ENCODE peak calls at places on chromosome 15, in nine cellular contexts. One of them, this sample, is unnamed. For H3K27me3, the result is how much of the 10 kb centered on the place peaks cover.

GRCh38 chr15:70495988-70496387 is 267.4 kb downstream of the UACA start:
- DNase-seq in thoracic aorta: no peak
- DNase-seq in ovary: no peak
- DNase-seq in cardiac muscle cell: no peak
- DNase-seq in HCT116: no peak
- DNase-seq in H9: no peak
- DNase-seq in tibial artery: no peak
- DNase-seq in stomach: no peak
- DNase-seq in Peyer's patch: no peak
- DNase-seq in this sample: no peak

GRCh38 chr15:69557340-69558137 is 104.9 kb downstream of the RPLP1 start:
- DNase-seq in thoracic aorta: no peak
- DNase-seq in ovary: no peak
- DNase-seq in cardiac muscle cell: no peak
- DNase-seq in HCT116: peak
- DNase-seq in H9: no peak
- DNase-seq in tibial artery: no peak
- DNase-seq in stomach: peak
- DNase-seq in Peyer's patch: peak
- DNase-seq in this sample: no peak

GRCh38 chr15:39499701-39500100 is 81.2 kb upstream of the THBS1 start:
- DNase-seq in thoracic aorta: no peak
- DNase-seq in ovary: no peak
- DNase-seq in cardiac muscle cell: no peak
- DNase-seq in HCT116: no peak
- DNase-seq in H9: no peak
- DNase-seq in tibial artery: no peak
- DNase-seq in stomach: no peak
- DNase-seq in Peyer's patch: no peak
- DNase-seq in this sample: no peak

GRCh38 chr15:60635507-60636352 is 156.8 kb upstream of the ICE2 start:
- DNase-seq in thoracic aorta: no peak
- DNase-seq in ovary: no peak
- DNase-seq in cardiac muscle cell: no peak
- DNase-seq in HCT116: no peak
- DNase-seq in H9: no peak
- DNase-seq in tibial artery: no peak
- DNase-seq in stomach: no peak
- DNase-seq in Peyer's patch: no peak
- DNase-seq in this sample: no peak

GRCh38 chr15:67967871-67968423 is 86.2 kb upstream of the PIAS1 start:
- DNase-seq in thoracic aorta: peak
- DNase-seq in ovary: peak
- DNase-seq in cardiac muscle cell: peak
- DNase-seq in HCT116: no peak
- DNase-seq in H9: peak
- DNase-seq in tibial artery: peak
- DNase-seq in stomach: peak
- DNase-seq in Peyer's patch: peak
- DNase-seq in this sample: peak

GRCh38 chr15:92473784-92474183 is 80.1 kb downstream of the ST8SIA2 start:
- DNase-seq in thoracic aorta: no peak
- DNase-seq in ovary: no peak
- DNase-seq in cardiac muscle cell: no peak
- DNase-seq in HCT116: no peak
- DNase-seq in H9: peak
- DNase-seq in tibial artery: no peak
- DNase-seq in stomach: no peak
- DNase-seq in Peyer's patch: no peak
- DNase-seq in this sample: no peak

GRCh38 chr15:60519218-60519617 is 40.3 kb upstream of the ICE2 start:
- DNase-seq in thoracic aorta: no peak
- DNase-seq in ovary: no peak
- DNase-seq in cardiac muscle cell: no peak
- DNase-seq in HCT116: no peak
- DNase-seq in H9: no peak
- DNase-seq in tibial artery: no peak
- DNase-seq in stomach: no peak
- DNase-seq in Peyer's patch: no peak
- DNase-seq in this sample: no peak

GRCh38 chr15:79017953-79018352 is 72.6 kb downstream of the RASGRF1 start:
- DNase-seq in thoracic aorta: no peak
- DNase-seq in ovary: no peak
- DNase-seq in cardiac muscle cell: no peak
- DNase-seq in HCT116: no peak
- DNase-seq in H9: no peak
- DNase-seq in tibial artery: no peak
- DNase-seq in stomach: no peak
- DNase-seq in Peyer's patch: no peak
- DNase-seq in this sample: no peak

GRCh38 chr15:80590772-80591355 is 104.2 kb upstream of the ABHD17C start:
- DNase-seq in thoracic aorta: no peak
- DNase-seq in ovary: no peak
- DNase-seq in cardiac muscle cell: no peak
- DNase-seq in HCT116: no peak
- DNase-seq in H9: no peak
- DNase-seq in tibial artery: peak
- DNase-seq in stomach: no peak
- DNase-seq in Peyer's patch: peak
- DNase-seq in this sample: no peak

GRCh38 chr15:64197425-64197824 is 34.6 kb upstream of the PPIB start:
- DNase-seq in thoracic aorta: no peak
- DNase-seq in ovary: no peak
- DNase-seq in cardiac muscle cell: no peak
- DNase-seq in HCT116: no peak
- DNase-seq in H9: no peak
- DNase-seq in tibial artery: no peak
- DNase-seq in stomach: no peak
- DNase-seq in Peyer's patch: no peak
- DNase-seq in this sample: no peak

GRCh38 chr15:92809880-92810361 is 90.2 kb upstream of the CHD2 start:
- DNase-seq in thoracic aorta: no peak
- DNase-seq in ovary: no peak
- DNase-seq in cardiac muscle cell: peak
- DNase-seq in HCT116: no peak
- DNase-seq in H9: no peak
- DNase-seq in tibial artery: no peak
- DNase-seq in stomach: no peak
- DNase-seq in Peyer's patch: peak
- DNase-seq in this sample: no peak

GRCh38 chr15:61906961-61907752 is 153.1 kb downstream of the VPS13C start:
- DNase-seq in thoracic aorta: no peak
- DNase-seq in ovary: no peak
- DNase-seq in cardiac muscle cell: no peak
- DNase-seq in HCT116: no peak
- DNase-seq in H9: no peak
- DNase-seq in tibial artery: no peak
- DNase-seq in stomach: no peak
- DNase-seq in Peyer's patch: no peak
- DNase-seq in this sample: no peak

GRCh38 chr15:91150492-91151160 is 50.6 kb downstream of the SV2B start:
- DNase-seq in thoracic aorta: no peak
- DNase-seq in ovary: no peak
- DNase-seq in cardiac muscle cell: no peak
- DNase-seq in HCT116: no peak
- DNase-seq in H9: no peak
- DNase-seq in tibial artery: no peak
- DNase-seq in stomach: no peak
- DNase-seq in Peyer's patch: no peak
- DNase-seq in this sample: no peak

GRCh38 chr15:42721016-42721415 is 15.9 kb downstream of the CDAN1 start:
- DNase-seq in thoracic aorta: no peak
- DNase-seq in ovary: no peak
- DNase-seq in cardiac muscle cell: no peak
- DNase-seq in HCT116: no peak
- DNase-seq in H9: no peak
- DNase-seq in tibial artery: no peak
- DNase-seq in stomach: no peak
- DNase-seq in Peyer's patch: no peak
- DNase-seq in this sample: no peak

GRCh38 chr15:69734699-69735098 is 282.1 kb downstream of the RPLP1 start:
- DNase-seq in thoracic aorta: no peak
- DNase-seq in ovary: no peak
- DNase-seq in cardiac muscle cell: no peak
- DNase-seq in HCT116: no peak
- DNase-seq in H9: no peak
- DNase-seq in tibial artery: no peak
- DNase-seq in stomach: no peak
- DNase-seq in Peyer's patch: no peak
- DNase-seq in this sample: no peak

DNA sequence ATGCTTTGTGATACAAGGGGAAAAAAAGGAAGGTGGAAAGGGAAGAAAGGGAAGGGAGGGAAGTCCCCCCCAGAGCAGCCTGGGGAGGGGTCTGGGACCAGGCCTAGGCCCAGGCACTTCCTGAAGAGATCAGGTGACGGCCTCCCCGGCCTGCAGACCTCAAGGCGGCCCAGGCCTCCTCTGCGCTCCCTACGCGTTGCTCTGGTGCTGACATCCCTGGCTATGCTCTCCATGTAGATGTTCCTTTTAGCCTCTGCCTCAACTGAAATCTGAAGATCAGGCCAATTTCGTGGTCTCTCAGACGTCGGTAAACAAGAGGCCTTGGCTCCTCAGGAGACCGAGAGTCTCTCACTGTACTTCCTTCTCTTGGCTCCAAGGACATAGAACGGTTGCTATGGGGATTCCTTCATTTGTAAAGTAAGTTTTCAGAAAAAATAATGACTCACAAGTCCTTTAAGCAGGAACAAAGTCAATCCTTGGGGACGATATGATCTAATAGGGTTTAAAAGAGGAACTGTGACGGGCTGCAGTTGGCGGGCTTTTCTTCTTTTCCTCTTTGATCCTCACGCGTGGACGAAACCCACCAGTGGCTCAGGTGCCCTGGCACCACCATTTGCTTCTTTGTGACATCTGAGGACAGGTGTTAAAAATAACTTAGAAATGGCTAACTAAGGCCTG is 55.6 kb upstream of the CGNL1 start:
- DNase-seq in thoracic aorta: no peak
- DNase-seq in ovary: no peak
- DNase-seq in cardiac muscle cell: no peak
- DNase-seq in HCT116: no peak
- DNase-seq in H9: no peak
- DNase-seq in tibial artery: no peak
- DNase-seq in stomach: no peak
- DNase-seq in Peyer's patch: no peak
- DNase-seq in this sample: no peak
- H3K27ac ChIP-seq in thoracic aorta: peak
- H3K27ac ChIP-seq in ovary: no peak
- H3K27ac ChIP-seq in cardiac muscle cell: no peak
- H3K27ac ChIP-seq in HCT116: no peak
- H3K27ac ChIP-seq in H9: no peak
- H3K27ac ChIP-seq in tibial artery: peak
- H3K27ac ChIP-seq in stomach: no peak
- H3K27ac ChIP-seq in Peyer's patch: no peak
- H3K27ac ChIP-seq in this sample: no peak

GRCh38 chr15:77824361-77824985 is 191.8 kb upstream of the LINGO1 start:
- DNase-seq in thoracic aorta: no peak
- DNase-seq in ovary: no peak
- DNase-seq in cardiac muscle cell: no peak
- DNase-seq in HCT116: no peak
- DNase-seq in H9: no peak
- DNase-seq in tibial artery: no peak
- DNase-seq in stomach: no peak
- DNase-seq in Peyer's patch: no peak
- DNase-seq in this sample: no peak

GRCh38 chr15:77825546-77825945 is 192.8 kb upstream of the LINGO1 start:
- DNase-seq in thoracic aorta: no peak
- DNase-seq in ovary: no peak
- DNase-seq in cardiac muscle cell: no peak
- DNase-seq in HCT116: no peak
- DNase-seq in H9: no peak
- DNase-seq in tibial artery: no peak
- DNase-seq in stomach: no peak
- DNase-seq in Peyer's patch: no peak
- DNase-seq in this sample: no peak

GRCh38 chr15:77823736-77824135 is 191.0 kb upstream of the LINGO1 start:
- DNase-seq in thoracic aorta: no peak
- DNase-seq in ovary: no peak
- DNase-seq in cardiac muscle cell: no peak
- DNase-seq in HCT116: no peak
- DNase-seq in H9: no peak
- DNase-seq in tibial artery: no peak
- DNase-seq in stomach: no peak
- DNase-seq in Peyer's patch: no peak
- DNase-seq in this sample: no peak

GRCh38 chr15:77826006-77826695 is 193.4 kb upstream of the LINGO1 start:
- DNase-seq in thoracic aorta: no peak
- DNase-seq in ovary: no peak
- DNase-seq in cardiac muscle cell: no peak
- DNase-seq in HCT116: no peak
- DNase-seq in H9: no peak
- DNase-seq in tibial artery: no peak
- DNase-seq in stomach: no peak
- DNase-seq in Peyer's patch: no peak
- DNase-seq in this sample: no peak

DNA sequence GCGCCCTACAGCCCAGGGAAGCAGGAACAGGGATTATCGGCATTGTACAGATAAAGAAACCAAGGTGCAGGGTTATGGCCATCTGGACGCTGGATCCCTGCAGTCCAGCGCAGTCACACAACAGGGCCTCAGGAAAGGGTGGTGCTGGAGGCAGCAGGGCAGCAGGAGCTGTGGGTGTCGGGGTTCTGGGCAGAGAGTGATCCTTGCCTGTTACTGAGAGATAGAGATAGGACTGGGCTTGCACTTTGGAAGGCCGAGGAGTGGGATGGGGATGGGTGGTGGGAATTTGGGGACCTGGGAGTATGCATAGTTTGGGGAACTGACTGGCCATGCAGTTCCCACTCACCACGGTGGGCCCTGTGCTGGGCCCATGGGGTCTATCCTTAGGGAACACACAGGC is 192.4 kb upstream of the LINGO1 start:
- DNase-seq in thoracic aorta: no peak
- DNase-seq in ovary: no peak
- DNase-seq in cardiac muscle cell: no peak
- DNase-seq in HCT116: no peak
- DNase-seq in H9: no peak
- DNase-seq in tibial artery: no peak
- DNase-seq in stomach: no peak
- DNase-seq in Peyer's patch: no peak
- DNase-seq in this sample: no peak
- H3K27me3 ChIP-seq in thoracic aorta: under half
- H3K27me3 ChIP-seq in ovary: under half
- H3K27me3 ChIP-seq in cardiac muscle cell: under half
- H3K27me3 ChIP-seq in HCT116: under half
- H3K27me3 ChIP-seq in H9: under half
- H3K27me3 ChIP-seq in tibial artery: under half
- H3K27me3 ChIP-seq in stomach: under half
- H3K27me3 ChIP-seq in Peyer's patch: under half
- H3K27me3 ChIP-seq in this sample: under half

GRCh38 chr15:89299896-89300295 is 34.7 kb downstream of the POLG start:
- DNase-seq in thoracic aorta: no peak
- DNase-seq in ovary: no peak
- DNase-seq in cardiac muscle cell: peak
- DNase-seq in HCT116: peak
- DNase-seq in H9: no peak
- DNase-seq in tibial artery: no peak
- DNase-seq in stomach: no peak
- DNase-seq in Peyer's patch: no peak
- DNase-seq in this sample: no peak
- TF ChIP-seq CTCF in thoracic aorta: no peak
- TF ChIP-seq CTCF in ovary: no peak
- TF ChIP-seq CTCF in cardiac muscle cell: peak
- TF ChIP-seq CTCF in HCT116: peak
- TF ChIP-seq CTCF in H9: no peak
- TF ChIP-seq CTCF in tibial artery: peak
- TF ChIP-seq CTCF in stomach: no peak
- TF ChIP-seq CTCF in Peyer's patch: no peak
- TF ChIP-seq CTCF in this sample: no peak

GRCh38 chr15:85533949-85534543 is 153.6 kb downstream of the AKAP13 start:
- DNase-seq in thoracic aorta: no peak
- DNase-seq in ovary: no peak
- DNase-seq in cardiac muscle cell: no peak
- DNase-seq in HCT116: no peak
- DNase-seq in H9: no peak
- DNase-seq in tibial artery: no peak
- DNase-seq in stomach: no peak
- DNase-seq in Peyer's patch: peak
- DNase-seq in this sample: no peak
- H3K27ac ChIP-seq in thoracic aorta: no peak
- H3K27ac ChIP-seq in ovary: no peak
- H3K27ac ChIP-seq in cardiac muscle cell: no peak
- H3K27ac ChIP-seq in HCT116: no peak
- H3K27ac ChIP-seq in H9: no peak
- H3K27ac ChIP-seq in tibial artery: no peak
- H3K27ac ChIP-seq in stomach: peak
- H3K27ac ChIP-seq in Peyer's patch: peak
- H3K27ac ChIP-seq in this sample: no peak